ENCODE peak calls at places on chromosomes 1 and 21, in six cellular contexts. W, B, G, K, Z and C are unnamed samples.

GRCh38 chr1:106554294-106554693 is 502.2 kb upstream of the PRMT6 start:
- DNase-seq in B (no peak), K (no peak), W (no peak), Z (no peak), G (no peak), C (peak; percentile 18)

GRCh38 chr1:193241132-193241827 is 54.9 kb upstream of the B3GALT2 start:
- DNase-seq in K (no peak), W (no peak), G (no peak), Z (no peak), B (no peak), C (no peak)

GRCh38 chr1:93635614-93636543 is 45.8 kb downstream of the BCAR3 start:
- DNase-seq in W (peak; percentile 93), G (no peak), B (peak; percentile 71), K (peak; percentile 82), Z (no peak), C (no peak)

GRCh38 chr1:167791281-167792209 is 69.8 kb downstream of the MPZL1 start:
- DNase-seq in W (no peak), Z (peak; percentile 99), K (peak; percentile 79), G (peak; percentile 91), B (no peak), C (peak; percentile 49)

GRCh38 chr1:243332440-243332839 is 76.6 kb downstream of the SDCCAG8 start:
- DNase-seq in K (no peak), Z (no peak), G (no peak), B (no peak), W (no peak), C (no peak)

GRCh38 chr1:146039844-146040194 is 18.3 kb upstream of the HJV start:
- DNase-seq in B (no peak), W (no peak), Z (no peak), K (no peak), G (peak; percentile 14), C (peak; percentile 52)

GRCh38 chr1:34758751-34759150 is 789 bp upstream of the GJB4 start:
- DNase-seq in Z (no peak), G (no peak), W (no peak), K (no peak), B (no peak), C (no peak)

GRCh38 chr1:85406081-85406480 is 58.9 kb downstream of the DDAH1 start:
- DNase-seq in B (no peak), Z (no peak), K (no peak), W (no peak), G (no peak), C (no peak)

GRCh38 chr1:1347663-1348419 is 1.4 kb downstream of the DVL1 start:
- DNase-seq in W (no peak), B (no peak), G (peak; percentile 48), Z (peak; percentile 25), K (peak; percentile 71), C (peak; percentile 70)

GRCh38 chr1:209747580-209748262 is 8.1 kb upstream of the TRAF3IP3 start:
- DNase-seq in B (peak; percentile 99), K (peak; percentile 98), Z (peak; percentile 89), G (peak; percentile 87), W (peak; percentile 82), C (peak; percentile 98)

GRCh38 chr1:204578867-204579664 is 62.9 kb downstream of the MDM4 start:
- DNase-seq in K (no peak), B (no peak), Z (no peak), W (no peak), G (peak; percentile 18), C (no peak)

GRCh38 chr1:19811206-19811851 is 3.8 kb downstream of the RNF186 start:
- DNase-seq in B (no peak), G (peak; percentile 44), Z (peak; percentile 49), W (no peak), K (peak; percentile 72), C (peak; percentile 22)

GRCh38 chr1:66333463-66334232 is 200.3 kb upstream of the SGIP1 start:
- DNase-seq in B (no peak), G (peak; percentile 35), Z (no peak), K (peak; percentile 58), W (no peak), C (peak; percentile 21)

GRCh38 chr1:30895382-30895941 is 13.1 kb downstream of the SDC3 start:
- DNase-seq in K (peak; percentile 56), G (no peak), W (no peak), B (no peak), Z (no peak), C (no peak)

GRCh38 chr1:1359668-1360468 is 1.5 kb upstream of the MXRA8 start:
- DNase-seq in B (no peak), K (no peak), W (no peak), Z (peak; percentile 68), G (peak; percentile 67), C (no peak)

GRCh38 chr1:31891280-31891679 is 46.9 kb downstream of the PTP4A2 start:
- DNase-seq in Z (peak; percentile 16), W (no peak), B (no peak), G (no peak), K (no peak), C (no peak)

GRCh38 chr1:51518033-51518729 is 885 bp downstream of the EPS15 start:
- DNase-seq in G (peak; percentile 60), Z (peak; percentile 28), K (peak; percentile 91), B (no peak), W (peak; percentile 32), C (peak; percentile 6)

GRCh38 chr1:1920608-1921458 is 1.8 kb upstream of the TMEM52 start:
- DNase-seq in K (no peak), B (no peak), W (no peak), Z (no peak), G (no peak), C (no peak)

GRCh38 chr21:43270800-43271261 is 102.0 kb downstream of the CRYAA start:
- DNase-seq in B (no peak), Z (no peak), W (no peak), G (no peak), K (no peak), C (no peak)

GRCh38 chr1:35532497-35533226 is 24.5 kb downstream of the KIAA0319L start:
- DNase-seq in Z (no peak), B (no peak), W (no peak), K (no peak), G (no peak), C (peak; percentile 45)

GRCh38 chr1:162080472-162081015 is 11.1 kb downstream of the NOS1AP start:
- DNase-seq in B (no peak), Z (no peak), G (no peak), W (no peak), K (no peak), C (no peak)

GRCh38 chr1:19124273-19124672 is 85.8 kb downstream of the UBR4 start:
- DNase-seq in B (no peak), K (no peak), Z (no peak), W (no peak), G (no peak), C (no peak)

GRCh38 chr1:218164111-218164929 is 120.8 kb upstream of the RRP15 start:
- DNase-seq in G (peak; percentile 52), B (peak; percentile 43), Z (peak; percentile 12), K (peak; percentile 73), W (peak; percentile 65), C (no peak)

GRCh38 chr21:37522641-37523295 is 156.2 kb downstream of the DYRK1A start:
- DNase-seq in K (no peak), Z (no peak), G (no peak), B (no peak), W (no peak), C (no peak)

GRCh38 chr1:43368646-43369020 is 822 bp upstream of the ELOVL1 start:
- DNase-seq in B (no peak), G (no peak), W (no peak), K (no peak), Z (no peak), C (no peak)

GRCh38 chr1:157272899-157273774 is 134.9 kb upstream of the ETV3 start:
- DNase-seq in B (peak; percentile 51), G (no peak), K (peak; percentile 80), Z (no peak), W (no peak), C (no peak)

GRCh38 chr1:77104672-77105071 is 114.6 kb downstream of the PIGK start:
- DNase-seq in G (no peak), B (no peak), K (no peak), Z (no peak), W (no peak), C (no peak)

GRCh38 chr1:231550448-231550781 is 21.9 kb downstream of the TSNAX start:
- DNase-seq in W (no peak), K (peak; percentile 79), G (peak; percentile 38), Z (no peak), B (no peak), C (no peak)

GRCh38 chr1:145782166-145783099 is 41.5 kb downstream of the RNF115 start:
- DNase-seq in W (no peak), Z (peak; percentile 96), G (peak; percentile 71), B (no peak), K (no peak), C (peak; percentile 58)

GRCh38 chr1:170388489-170388888 is 143.5 kb upstream of the GORAB start:
- DNase-seq in K (no peak), B (no peak), W (no peak), G (no peak), Z (no peak), C (no peak)

GRCh38 chr1:170385750-170386149 is 146.2 kb upstream of the GORAB start:
- DNase-seq in Z (no peak), B (no peak), W (no peak), K (no peak), G (no peak), C (no peak)
- H2AK5ac ChIP-seq in Z (no peak overlapping the region), B (no peak overlapping the region), W (no peak overlapping the region), K (no peak overlapping the region), G (no peak overlapping the region), C (no peak overlapping the region)

GRCh38 chr1:206492589-206492988 is 14.7 kb upstream of the RASSF5 start:
- DNase-seq in K (no peak), W (no peak), Z (no peak), G (no peak), B (no peak), C (no peak)
- H3K36me3 ChIP-seq in K (peaks cover 1% of the 10 kb centered on the region), W (no peaks in the 10 kb centered on the region), Z (peaks cover 41% of the 10 kb centered on the region), G (peaks cover 69% of the 10 kb centered on the region), B (peaks cover 4% of the 10 kb centered on the region), C (no peaks in the 10 kb centered on the region)

GRCh38 chr1:174289644-174290310 is 130.5 kb downstream of the RABGAP1L start:
- DNase-seq in G (no peak), K (no peak), B (no peak), Z (no peak), W (no peak), C (no peak)
- H4K8ac ChIP-seq in G (no peak overlapping the region), K (no peak overlapping the region), B (no peak overlapping the region), Z (no peak overlapping the region), W (no peak overlapping the region), C (no peak overlapping the region)

DNA sequence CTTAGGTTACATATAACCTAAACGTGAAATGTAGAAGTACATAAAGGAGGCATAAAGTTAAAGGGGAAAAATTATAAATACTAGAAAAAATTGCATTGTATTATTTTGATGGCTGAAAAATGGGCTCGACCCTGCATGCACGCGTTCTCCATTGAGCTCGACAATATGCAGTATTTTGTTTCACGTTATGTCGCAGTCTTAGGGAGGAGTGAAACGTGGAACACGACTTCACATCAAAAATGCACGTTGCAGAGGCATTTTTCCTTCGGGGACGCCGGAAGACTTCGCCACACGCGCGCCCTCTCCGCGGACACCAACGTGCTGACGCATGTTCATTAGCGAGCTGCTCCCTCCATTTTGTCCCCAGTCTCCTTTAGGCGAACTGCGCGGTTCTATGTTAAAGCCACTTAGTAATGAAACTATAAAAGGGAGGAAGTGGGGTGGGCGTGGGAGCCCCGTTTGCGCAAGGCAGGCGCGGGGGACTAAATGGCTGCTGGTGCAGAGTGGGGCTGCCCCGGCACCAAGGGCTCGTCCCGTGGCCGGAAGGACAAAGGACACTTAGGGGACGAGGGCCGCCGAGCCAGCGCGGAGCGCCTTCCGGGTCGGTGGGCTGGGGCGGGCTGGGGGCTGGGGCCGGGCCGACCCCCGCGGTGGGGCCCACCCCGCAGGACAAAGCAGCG is 722 bp upstream of the COX20 start:
- DNase-seq in G (peak; percentile 97), K (no peak), Z (peak; percentile 92), W (no peak), B (peak; percentile 44), C (peak; percentile 86)
- H2AK5ac ChIP-seq in G (peak overlapping the region; percentile 40), K (no peak overlapping the region), Z (peak overlapping the region; percentile 92), W (no peak overlapping the region), B (peak overlapping the region; percentile 61), C (peak overlapping the region; percentile 60)